ENCODE peak calls at places on chromosomes 16 and 17, in nine cellular contexts. K is HCT116, N is K562, Q is GM12878, F is SK-N-SH, Z is prostate gland, L is stomach, A is breast epithelium, D is endothelial cell of umbilical vein. Y is an unnamed sample. For H3K9me3 and H3K4me1, the result is how much of the 10 kb centered on the place peaks cover.

GRCh38 chr16:56356276-56357241 is 68.8 kb downstream of the AMFR start:
- DNase-seq in K (peak), N (peak), Q (peak), F (peak), Z (peak), L (peak), A (peak), D (peak), Y (peak)

GRCh38 chr17:65057520-65058075 is 1.1 kb upstream of the GNA13 start:
- DNase-seq in K (no peak), N (no peak), Q (no peak), F (no peak), Z (no peak), L (peak), A (no peak), D (no peak), Y (peak)

GRCh38 chr17:42883802-42884553 is 16.6 kb upstream of the G6PC1 start:
- DNase-seq in K (no peak), N (no peak), Q (no peak), F (no peak), Z (no peak), L (no peak), A (no peak), D (no peak), Y (no peak)

GRCh38 chr17:21376835-21377690 is 906 bp downstream of the KCNJ12 start:
- DNase-seq in K (no peak), N (no peak), Q (no peak), F (peak), Z (no peak), L (peak), A (no peak), D (peak), Y (no peak)

GRCh38 chr16:53769787-53770186 is 65.8 kb downstream of the FTO start:
- DNase-seq in K (no peak), N (no peak), Q (no peak), F (no peak), Z (no peak), L (no peak), A (no peak), D (peak), Y (no peak)

GRCh38 chr16:64276646-64277045 is 845.2 kb downstream of the CDH11 start:
- DNase-seq in K (no peak), N (no peak), Q (no peak), F (no peak), Z (no peak), L (no peak), A (no peak), D (no peak), Y (no peak)

GRCh38 chr17:63096426-63096825 is 130.4 kb downstream of the TANC2 start:
- DNase-seq in K (no peak), N (no peak), Q (no peak), F (no peak), Z (no peak), L (no peak), A (no peak), D (no peak), Y (no peak)

GRCh38 chr16:47666434-47666833 is 205.3 kb downstream of the PHKB start:
- DNase-seq in K (no peak), N (no peak), Q (no peak), F (no peak), Z (no peak), L (no peak), A (no peak), D (no peak), Y (no peak)

GRCh38 chr16:51773051-51773450 is 622.0 kb upstream of the SALL1 start:
- DNase-seq in K (no peak), N (no peak), Q (no peak), F (no peak), Z (no peak), L (no peak), A (no peak), D (no peak), Y (no peak)

GRCh38 chr17:8225813-8226535 is 15.6 kb upstream of the AURKB start:
- DNase-seq in K (peak), N (peak), Q (peak), F (no peak), Z (no peak), L (peak), A (no peak), D (peak), Y (no peak)

GRCh38 chr16:8676737-8677375 is 2.4 kb downstream of the ABAT start:
- DNase-seq in K (no peak), N (no peak), Q (no peak), F (no peak), Z (no peak), L (no peak), A (no peak), D (no peak), Y (peak)

GRCh38 chr17:82820278-82821251 is 19.3 kb downstream of the ZNF750 start:
- DNase-seq in K (no peak), N (no peak), Q (no peak), F (no peak), Z (no peak), L (no peak), A (no peak), D (no peak), Y (no peak)

GRCh38 chr16:4315185-4316102 is at the start of gene GLIS2:
- DNase-seq in K (peak), N (peak), Q (no peak), F (peak), Z (peak), L (peak), A (no peak), D (peak), Y (peak)

GRCh38 chr17:77327181-77327565 is 186.4 kb downstream of the SEC14L1 start:
- DNase-seq in K (no peak), N (no peak), Q (no peak), F (peak), Z (no peak), L (peak), A (peak), D (no peak), Y (peak)

GRCh38 chr17:48522031-48522593 is 8.7 kb downstream of the HOXB1 start:
- DNase-seq in K (no peak), N (peak), Q (no peak), F (no peak), Z (peak), L (no peak), A (peak), D (peak), Y (no peak)

GRCh38 chr16:48295493-48296281 is 48.3 kb upstream of the ABCC11 start:
- DNase-seq in K (peak), N (no peak), Q (no peak), F (no peak), Z (peak), L (no peak), A (no peak), D (no peak), Y (no peak)

GRCh38 chr17:76254275-76254674 is 10.9 kb upstream of the UBALD2 start:
- DNase-seq in K (no peak), N (no peak), Q (no peak), F (no peak), Z (no peak), L (no peak), A (peak), D (no peak), Y (no peak)

GRCh38 chr16:11552445-11552844 is 34.3 kb downstream of the LITAF start:
- DNase-seq in K (no peak), N (peak), Q (no peak), F (no peak), Z (no peak), L (no peak), A (no peak), D (no peak), Y (no peak)

GRCh38 chr17:14774774-14775173 is 473.9 kb downstream of the HS3ST3B1 start:
- DNase-seq in K (no peak), N (no peak), Q (no peak), F (no peak), Z (no peak), L (no peak), A (no peak), D (no peak), Y (no peak)

GRCh38 chr17:83203073-83203471 is 123.7 kb downstream of the METRNL start:
- DNase-seq in K (no peak), N (no peak), Q (no peak), F (no peak), Z (peak), L (peak), A (no peak), D (peak), Y (peak)

GRCh38 chr17:66317629-66318028 is 15.2 kb downstream of the PRKCA start:
- DNase-seq in K (no peak), N (no peak), Q (no peak), F (no peak), Z (no peak), L (no peak), A (no peak), D (no peak), Y (no peak)

GRCh38 chr16:83970430-83970815 is 2.4 kb downstream of the NECAB2 start:
- DNase-seq in K (no peak), N (no peak), Q (no peak), F (no peak), Z (no peak), L (no peak), A (no peak), D (no peak), Y (no peak)

GRCh38 chr16:66954097-66954659 is 6.9 kb upstream of the CES3 start:
- DNase-seq in K (peak), N (peak), Q (peak), F (peak), Z (peak), L (peak), A (peak), D (peak), Y (no peak)

GRCh38 chr17:43449470-43450202 is 34.1 kb upstream of the DHX8 start:
- DNase-seq in K (no peak), N (no peak), Q (no peak), F (no peak), Z (peak), L (peak), A (no peak), D (no peak), Y (no peak)

GRCh38 chr17:51857052-51857593 is 301.4 kb downstream of the CA10 start:
- DNase-seq in K (no peak), N (no peak), Q (no peak), F (peak), Z (no peak), L (no peak), A (no peak), D (no peak), Y (no peak)

GRCh38 chr17:42252528-42253172 is 23.5 kb downstream of the STAT5B start:
- DNase-seq in K (no peak), N (no peak), Q (no peak), F (no peak), Z (no peak), L (no peak), A (no peak), D (peak), Y (no peak)

GRCh38 chr16:73916839-73917594 is 379.6 kb upstream of the PSMD7 start:
- DNase-seq in K (no peak), N (no peak), Q (no peak), F (no peak), Z (no peak), L (no peak), A (no peak), D (no peak), Y (no peak)

GRCh38 chr16:53960954-53961616 is 257.1 kb downstream of the FTO start:
- DNase-seq in K (no peak), N (no peak), Q (no peak), F (peak), Z (peak), L (no peak), A (no peak), D (no peak), Y (no peak)

GRCh38 chr16:90001761-90002503 is 17.3 kb downstream of the DBNDD1 start:
- DNase-seq in K (no peak), N (no peak), Q (no peak), F (peak), Z (no peak), L (no peak), A (peak), D (no peak), Y (no peak)

GRCh38 chr17:66543526-66543925 is 241.1 kb downstream of the PRKCA start:
- DNase-seq in K (no peak), N (no peak), Q (no peak), F (no peak), Z (no peak), L (no peak), A (no peak), D (no peak), Y (no peak)

GRCh38 chr16:28925386-28926228 is 569 bp upstream of the RABEP2 start:
- DNase-seq in K (peak), N (peak), Q (no peak), F (no peak), Z (peak), L (peak), A (peak), D (peak), Y (no peak)

GRCh38 chr16:50671644-50672260 is 9.4 kb downstream of the SNX20 start:
- DNase-seq in K (peak), N (peak), Q (no peak), F (peak), Z (no peak), L (no peak), A (no peak), D (peak), Y (peak)

GRCh38 chr16:84088695-84089395 is 27.9 kb downstream of the MBTPS1 start:
- DNase-seq in K (no peak), N (no peak), Q (peak), F (no peak), Z (no peak), L (peak), A (peak), D (no peak), Y (peak)

GRCh38 chr17:15463363-15463762 is 4.1 kb downstream of the CDRT4 start:
- DNase-seq in K (no peak), N (no peak), Q (no peak), F (no peak), Z (no peak), L (peak), A (no peak), D (peak), Y (no peak)

GRCh38 chr16:2686912-2687507 is 4.7 kb downstream of the KCTD5 start:
- DNase-seq in K (no peak), N (peak), Q (peak), F (no peak), Z (no peak), L (peak), A (no peak), D (no peak), Y (peak)

GRCh38 chr16:86513471-86514277 is 3.3 kb downstream of the FOXF1 start:
- DNase-seq in K (no peak), N (no peak), Q (no peak), F (no peak), Z (no peak), L (no peak), A (no peak), D (no peak), Y (no peak)
- TF ChIP-seq POLR2AphosphoS5 in K (no peak), N (no peak), Q (no peak), F (no peak), Z (no peak), L (no peak), A (no peak), D (no peak), Y (no peak)

DNA sequence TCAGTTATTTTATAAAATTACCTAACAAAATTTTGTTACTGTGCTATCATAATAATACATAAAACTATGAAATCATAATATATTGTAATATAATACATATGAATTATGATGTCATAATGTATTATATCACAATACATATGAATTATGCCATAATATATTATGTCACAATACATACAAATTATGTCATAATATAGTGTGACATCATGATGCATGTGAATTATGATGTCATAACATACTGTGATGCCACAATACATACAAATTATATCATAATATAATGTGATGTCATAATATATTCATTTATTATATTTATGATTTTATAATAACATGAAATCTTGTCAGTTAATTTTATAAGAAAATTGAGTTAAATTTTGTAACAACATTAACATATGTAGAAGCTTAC is 2021.6 kb downstream of the TP53TG3F start:
- DNase-seq in K (no peak), N (no peak), Q (no peak), F (no peak), Z (no peak), L (no peak), A (no peak), D (no peak), Y (no peak)
- H3K9me3 ChIP-seq in K (under half), N (under half), Q (under half), F (under half), Z (under half), L (under half), A (under half), D (under half), Y (under half)

GRCh38 chr16:88782454-88783390 is 2.3 kb downstream of the PIEZO1 start:
- DNase-seq in K (peak), N (peak), Q (no peak), F (no peak), Z (no peak), L (no peak), A (no peak), D (peak), Y (peak)

GRCh38 chr16:88783391-88784073 is 1.5 kb downstream of the PIEZO1 start:
- DNase-seq in K (no peak), N (no peak), Q (no peak), F (no peak), Z (peak), L (peak), A (no peak), D (peak), Y (peak)

GRCh38 chr16:88784074-88784855 is 755 bp downstream of the PIEZO1 start:
- DNase-seq in K (no peak), N (peak), Q (no peak), F (peak), Z (peak), L (peak), A (peak), D (peak), Y (peak)

GRCh38 chr16:88785106-88785924 is at the start of gene PIEZO1:
- DNase-seq in K (no peak), N (peak), Q (no peak), F (peak), Z (peak), L (peak), A (peak), D (peak), Y (peak)

GRCh38 chr16:88784856-88785105 is 239 bp downstream of the PIEZO1 start:
- DNase-seq in K (no peak), N (no peak), Q (no peak), F (no peak), Z (no peak), L (no peak), A (no peak), D (no peak), Y (no peak)
- H3K4me1 ChIP-seq in K (under half), N (under half), Q (under half), F (under half), Z (under half), L (half or more), A (under half), D (under half), Y (half or more)

GRCh38 chr17:28367641-28368305 is 2.3 kb downstream of the VTN start:
- DNase-seq in K (no peak), N (no peak), Q (no peak), F (no peak), Z (no peak), L (no peak), A (no peak), D (no peak), Y (no peak)

GRCh38 chr17:28369684-28370034 is 448 bp downstream of the VTN start:
- DNase-seq in K (no peak), N (no peak), Q (no peak), F (no peak), Z (no peak), L (no peak), A (no peak), D (no peak), Y (no peak)

GRCh38 chr17:28366605-28367004 is 1.6 kb upstream of the SEBOX start:
- DNase-seq in K (no peak), N (peak), Q (no peak), F (no peak), Z (no peak), L (no peak), A (no peak), D (no peak), Y (no peak)

GRCh38 chr17:28368915-28369683 is 1.0 kb downstream of the VTN start:
- DNase-seq in K (no peak), N (no peak), Q (no peak), F (no peak), Z (no peak), L (no peak), A (no peak), D (no peak), Y (no peak)

GRCh38 chr17:28368306-28368831 is 1.7 kb downstream of the VTN start:
- DNase-seq in K (no peak), N (no peak), Q (no peak), F (no peak), Z (no peak), L (no peak), A (no peak), D (no peak), Y (no peak)
- TF ChIP-seq POLR2AphosphoS5 in K (no peak), N (no peak), Q (no peak), F (no peak), Z (no peak), L (no peak), A (no peak), D (no peak), Y (no peak)

DNA sequence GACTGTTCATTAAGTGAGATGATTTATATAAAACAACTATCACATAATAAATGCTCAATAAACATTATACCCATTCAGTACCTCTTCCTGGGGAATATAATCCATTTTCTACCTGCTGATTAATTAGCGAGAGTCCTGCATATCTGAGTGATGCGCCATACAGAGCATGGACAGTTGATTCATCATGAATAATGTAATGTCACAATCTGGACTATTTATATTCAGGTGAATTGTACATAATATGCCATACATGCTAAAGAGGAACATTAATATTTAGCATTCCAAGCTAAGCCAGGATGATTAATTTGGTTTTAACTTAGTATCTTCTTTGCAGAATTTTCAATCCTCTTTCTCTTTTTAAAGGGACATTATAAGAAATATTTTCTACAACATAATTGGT is 362.0 kb upstream of the XYLT1 start:
- DNase-seq in K (no peak), N (no peak), Q (no peak), F (no peak), Z (no peak), L (no peak), A (no peak), D (no peak), Y (no peak)
- H3K9me3 ChIP-seq in K (under half), N (under half), Q (under half), F (under half), Z (under half), L (under half), A (under half), D (under half), Y (under half)

DNA sequence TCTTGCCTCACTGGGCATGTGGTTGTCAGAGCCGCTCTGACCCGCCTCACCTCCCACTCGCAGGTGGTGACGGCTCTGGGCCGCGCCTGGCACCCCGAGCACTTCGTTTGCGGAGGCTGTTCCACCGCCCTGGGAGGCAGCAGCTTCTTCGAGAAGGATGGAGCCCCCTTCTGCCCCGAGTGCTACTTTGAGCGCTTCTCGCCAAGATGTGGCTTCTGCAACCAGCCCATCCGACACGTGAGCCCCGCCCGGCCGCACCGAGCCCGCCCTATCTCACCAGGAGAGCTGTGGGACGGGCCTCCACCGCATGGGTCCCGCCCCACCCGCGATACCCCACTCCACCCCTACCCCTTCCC is 4.0 kb downstream of the TGFB1I1 start:
- DNase-seq in K (no peak), N (peak), Q (no peak), F (no peak), Z (no peak), L (peak), A (no peak), D (no peak), Y (peak)
- H3K4me1 ChIP-seq in K (under half), N (under half), Q (under half), F (under half), Z (under half), L (half or more), A (under half), D (under half), Y (half or more)

DNA sequence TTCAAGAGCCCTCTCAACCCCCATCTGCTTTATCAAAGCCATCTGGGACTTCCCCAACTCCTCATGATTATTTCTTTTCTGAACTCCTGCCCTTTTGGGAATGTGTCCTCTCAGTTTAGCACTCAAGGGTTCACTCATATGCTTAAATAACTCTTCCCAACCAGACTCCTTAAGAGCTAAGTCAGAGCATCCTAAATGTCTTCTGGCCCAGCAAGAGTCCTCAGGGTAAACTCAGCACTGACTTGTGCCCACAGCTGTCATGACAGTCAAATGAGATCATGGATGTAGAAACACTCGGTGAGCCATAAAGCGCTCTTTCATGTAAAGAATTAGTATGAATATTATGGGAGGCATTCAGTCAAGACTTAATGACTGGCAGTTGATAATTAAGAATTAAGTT is 85.9 kb downstream of the TEX14 start:
- DNase-seq in K (no peak), N (no peak), Q (no peak), F (no peak), Z (no peak), L (no peak), A (no peak), D (no peak), Y (no peak)
- TF ChIP-seq POLR2AphosphoS5 in K (no peak), N (no peak), Q (no peak), F (no peak), Z (no peak), L (no peak), A (no peak), D (no peak), Y (no peak)